ENCODE peak calls at places on chromosomes 11 and 22, in eight cellular contexts. P is Calu3; C is aorta; E is CD4-positive, alpha-beta memory T cell; L is heart left ventricle; G is stimulated activated CD4-positive, alpha-beta T cell treated with anti-CD3 and anti-CD28 coated beads, Interleukin-2, amount 100 ng/mL, for 24 hours; U is naive B cell; O is stimulated activated CD8-positive, alpha-beta memory T cell treated with anti-CD3 and anti-CD28 coated beads, Interleukin-4, amount 100 ng/mL, for 4 hours. J is an unnamed sample.

GRCh38 chr11:2537896-2538855 is 93.4 kb downstream of the KCNQ1 start:
- DNase-seq in P (no peak), C (peak; percentile 51), E (no peak), L (no peak), G (no peak), U (no peak), O (no peak), J (peak; percentile 9)

GRCh38 chr22:47445212-47445611 is 682.8 kb downstream of the TBC1D22A start:
- DNase-seq in P (no peak), C (peak; percentile 34), E (no peak), L (no peak), G (no peak), U (no peak), O (no peak), J (no peak)

GRCh38 chr11:61080526-61080925 is 21.8 kb upstream of the CD5 start:
- DNase-seq in P (no peak), C (no peak), E (peak; percentile 57), L (no peak), G (no peak), U (no peak), O (no peak), J (no peak)

GRCh38 chr11:26950260-26950719 is 43.6 kb upstream of the FIBIN start:
- DNase-seq in P (no peak), C (no peak), E (no peak), L (no peak), G (no peak), U (no peak), O (no peak), J (no peak)

GRCh38 chr11:96257972-96258951 is 84.7 kb downstream of the MAML2 start:
- DNase-seq in P (no peak), C (no peak), E (peak; percentile 71), L (peak; percentile 25), G (no peak), U (peak; percentile 58), O (no peak), J (no peak)

GRCh38 chr11:12179019-12179418 is 68.6 kb downstream of the MICAL2 start:
- DNase-seq in P (peak; percentile 52), C (no peak), E (no peak), L (no peak), G (peak; percentile 17), U (no peak), O (no peak), J (no peak)

GRCh38 chr22:19666663-19667593 is 47.4 kb upstream of the SEPTIN5 start:
- DNase-seq in P (no peak), C (no peak), E (no peak), L (no peak), G (no peak), U (no peak), O (no peak), J (no peak)

GRCh38 chr11:69559181-69559580 is 77.7 kb downstream of the LINC01488 start:
- DNase-seq in P (no peak), C (no peak), E (no peak), L (no peak), G (no peak), U (no peak), O (no peak), J (no peak)

GRCh38 chr11:62444271-62444833 is 25.5 kb downstream of the SCGB1A1 start:
- DNase-seq in P (no peak), C (peak; percentile 92), E (peak; percentile 17), L (peak; percentile 57), G (peak; percentile 59), U (peak; percentile 76), O (peak; percentile 3), J (peak; percentile 61)

GRCh38 chr11:96090711-96091110 is 166.8 kb upstream of the MTMR2 start:
- DNase-seq in P (no peak), C (no peak), E (no peak), L (no peak), G (no peak), U (no peak), O (no peak), J (no peak)

J was measured in heart right ventricle.